ENCODE peak calls at places on chromosomes 3 and 15, in six cellular contexts. O is body of pancreas, K is transverse colon, A is spleen, U is sigmoid colon, E is heart left ventricle. Y is an unnamed sample.

GRCh38 chr3:150140614-150141321 is 170.1 kb upstream of the PFN2 start:
- DNase-seq in O (peak; percentile 55), K (no peak), A (no peak), U (no peak), E (no peak), Y (no peak)

GRCh38 chr15:90291679-90292356 is 26.3 kb downstream of the NGRN start:
- DNase-seq in O (peak; percentile 82), K (peak; percentile 57), A (no peak), U (no peak), E (no peak), Y (peak; percentile 67)

GRCh38 chr3:158430448-158430847 is 140.5 kb upstream of the MLF1 start:
- DNase-seq in O (no peak), K (no peak), A (no peak), U (no peak), E (no peak), Y (no peak)

GRCh38 chr15:77009176-77009575 is 14.2 kb downstream of the PSTPIP1 start:
- DNase-seq in O (no peak), K (no peak), A (peak; percentile 41), U (no peak), E (no peak), Y (no peak)

GRCh38 chr15:73756947-73757513 is 3.9 kb upstream of the INSYN1 start:
- DNase-seq in O (no peak), K (no peak), A (no peak), U (no peak), E (no peak), Y (no peak)

GRCh38 chr3:151003024-151003771 is 30.7 kb upstream of the CLRN1 start:
- DNase-seq in O (no peak), K (no peak), A (no peak), U (no peak), E (no peak), Y (no peak)

GRCh38 chr3:122014741-122015140 is 7.3 kb downstream of the ILDR1 start:
- DNase-seq in O (no peak), K (no peak), A (no peak), U (no peak), E (no peak), Y (no peak)

GRCh38 chr15:101348643-101349496 is 53.8 kb upstream of the SNRPA1 start:
- DNase-seq in O (peak; percentile 70), K (peak; percentile 29), A (no peak), U (no peak), E (no peak), Y (no peak)

GRCh38 chr15:90617668-90618097 is 88.0 kb downstream of the CRTC3 start:
- DNase-seq in O (no peak), K (no peak), A (no peak), U (no peak), E (no peak), Y (no peak)

GRCh38 chr3:129378949-129379348 is 49.5 kb downstream of the EFCAB12 start:
- DNase-seq in O (no peak), K (no peak), A (no peak), U (no peak), E (no peak), Y (no peak)

GRCh38 chr15:38691365-38691764 is 126.8 kb upstream of the RASGRP1 start:
- DNase-seq in O (no peak), K (no peak), A (no peak), U (no peak), E (no peak), Y (no peak)

GRCh38 chr15:39919740-39920509 is at the start of gene GPR176:
- DNase-seq in O (peak; percentile 19), K (peak; percentile 22), A (peak; percentile 83), U (peak; percentile 69), E (peak; percentile 34), Y (no peak)

GRCh38 chr15:48109212-48109611 is 11.6 kb upstream of the SLC24A5 start:
- DNase-seq in O (no peak), K (no peak), A (no peak), U (no peak), E (no peak), Y (no peak)

GRCh38 chr3:132912416-132912753 is 125.8 kb upstream of the TMEM108 start:
- DNase-seq in O (no peak), K (no peak), A (no peak), U (no peak), E (no peak), Y (no peak)

GRCh38 chr3:129320825-129321487 is 42.3 kb downstream of the HMCES start:
- DNase-seq in O (no peak), K (no peak), A (no peak), U (peak; percentile 30), E (no peak), Y (no peak)

GRCh38 chr3:72223628-72224027 is 438.7 kb upstream of the PROK2 start:
- DNase-seq in O (no peak), K (no peak), A (no peak), U (no peak), E (no peak), Y (no peak)

GRCh38 chr15:91787198-91787597 is 66.3 kb upstream of the SLCO3A1 start:
- DNase-seq in O (no peak), K (no peak), A (no peak), U (no peak), E (no peak), Y (no peak)

GRCh38 chr3:43330981-43331380 is 44.6 kb downstream of the SNRK start:
- DNase-seq in O (no peak), K (no peak), A (no peak), U (no peak), E (no peak), Y (no peak)

GRCh38 chr3:111303760-111304159 is 232.1 kb downstream of the NECTIN3 start:
- DNase-seq in O (no peak), K (no peak), A (no peak), U (no peak), E (no peak), Y (no peak)

GRCh38 chr3:21747376-21747775 is 3.6 kb downstream of the ZNF385D start:
- DNase-seq in O (no peak), K (no peak), A (no peak), U (no peak), E (no peak), Y (no peak)

GRCh38 chr15:63041982-63042878 is at the start of gene TPM1:
- DNase-seq in O (peak; percentile 81), K (peak; percentile 82), A (peak; percentile 83), U (peak; percentile 97), E (peak; percentile 91), Y (no peak)

GRCh38 chr3:16132926-16133325 is 41.6 kb upstream of the GALNT15 start:
- DNase-seq in O (no peak), K (no peak), A (no peak), U (no peak), E (peak; percentile 55), Y (no peak)

GRCh38 chr3:25548836-25549235 is 115.9 kb downstream of the TOP2B start:
- DNase-seq in O (no peak), K (no peak), A (no peak), U (no peak), E (no peak), Y (no peak)

GRCh38 chr15:65766422-65767263 is 25.4 kb downstream of the DENND4A start:
- DNase-seq in O (no peak), K (no peak), A (no peak), U (no peak), E (no peak), Y (no peak)

GRCh38 chr3:312170-312569 is 115.6 kb downstream of the CHL1 start:
- DNase-seq in O (no peak), K (no peak), A (no peak), U (no peak), E (no peak), Y (no peak)

GRCh38 chr15:91252756-91253155 is 152.7 kb downstream of the SV2B start:
- DNase-seq in O (no peak), K (no peak), A (no peak), U (no peak), E (no peak), Y (no peak)

GRCh38 chr3:161913786-161914389 is 417.3 kb downstream of the OTOL1 start:
- DNase-seq in O (no peak), K (no peak), A (no peak), U (no peak), E (no peak), Y (no peak)

GRCh38 chr3:112699436-112699978 is 58.6 kb upstream of the CCDC80 start:
- DNase-seq in O (no peak), K (no peak), A (no peak), U (no peak), E (no peak), Y (no peak)

GRCh38 chr3:49715611-49716121 is 3.8 kb downstream of the AMIGO3 start:
- DNase-seq in O (no peak), K (no peak), A (no peak), U (peak; percentile 65), E (no peak), Y (no peak)

GRCh38 chr15:63350178-63350621 is 31.4 kb downstream of the CA12 start:
- DNase-seq in O (peak; percentile 59), K (no peak), A (no peak), U (no peak), E (peak; percentile 62), Y (no peak)

GRCh38 chr3:96813820-96814580 is 394 bp upstream of the EPHA6 start:
- DNase-seq in O (peak; percentile 65), K (peak; percentile 26), A (peak; percentile 71), U (peak; percentile 84), E (peak; percentile 20), Y (peak; percentile 52)

GRCh38 chr15:92886815-92887214 is 13.3 kb upstream of the CHD2 start:
- DNase-seq in O (no peak), K (no peak), A (no peak), U (no peak), E (no peak), Y (no peak)

GRCh38 chr15:92892201-92892555 is 7.9 kb upstream of the CHD2 start:
- DNase-seq in O (no peak), K (no peak), A (no peak), U (no peak), E (no peak), Y (no peak)

GRCh38 chr15:92891533-92892200 is 8.5 kb upstream of the CHD2 start:
- DNase-seq in O (no peak), K (no peak), A (no peak), U (no peak), E (no peak), Y (no peak)

GRCh38 chr15:92887869-92888268 is 12.3 kb upstream of the CHD2 start:
- DNase-seq in O (no peak), K (no peak), A (no peak), U (no peak), E (no peak), Y (no peak)

GRCh38 chr15:92889390-92890113 is 10.6 kb upstream of the CHD2 start:
- DNase-seq in O (no peak), K (no peak), A (no peak), U (no peak), E (no peak), Y (no peak)
- TF ChIP-seq POLR2A in O (no peak), K (no peak), A (no peak), U (no peak), E (no peak), Y (no peak)

GRCh38 chr3:18225709-18226108 is 199.4 kb downstream of the SATB1 start:
- DNase-seq in O (no peak), K (no peak), A (no peak), U (no peak), E (no peak), Y (no peak)
- H3K4me3 ChIP-seq in O (no peak overlapping the region), K (no peak overlapping the region), A (no peak overlapping the region), U (no peak overlapping the region), E (no peak overlapping the region), Y (no peak overlapping the region)

GRCh38 chr3:106305127-106305526 is 436.3 kb upstream of the CBLB start:
- DNase-seq in O (no peak), K (no peak), A (no peak), U (no peak), E (no peak), Y (no peak)
- H3K4me1 ChIP-seq in O (no peaks in the 10 kb centered on the region), K (no peaks in the 10 kb centered on the region), A (no peaks in the 10 kb centered on the region), U (no peaks in the 10 kb centered on the region), E (peaks cover 3% of the 10 kb centered on the region), Y (no peaks in the 10 kb centered on the region)

GRCh38 chr15:94297543-94297942 is 66.2 kb downstream of the MCTP2 start:
- DNase-seq in O (no peak), K (no peak), A (no peak), U (no peak), E (no peak), Y (no peak)
- TF ChIP-seq POLR2A in O (no peak), K (no peak), A (no peak), U (no peak), E (no peak), Y (no peak)

Y was measured in Peyer's patch.